ENCODE peak calls at places on chromosomes 3 and 15, in four cellular contexts. G is tibial artery, K is esophagus muscularis mucosa, N is stomach. M is an unnamed sample. For H3K4me1 and H3K9me3, the result is how much of the 10 kb centered on the place peaks cover.

GRCh38 chr15:52383100-52383588 is 87.5 kb upstream of the MYO5C start:
- DNase-seq in G (no peak), K (no peak), N (no peak), M (no peak)

GRCh38 chr3:182716114-182716688 is 77.1 kb upstream of the ATP11B start:
- DNase-seq in G (no peak), K (no peak), N (no peak), M (no peak)

GRCh38 chr3:14133188-14133800 is 8.4 kb downstream of the TMEM43 start:
- DNase-seq in G (no peak), K (no peak), N (no peak), M (no peak)

GRCh38 chr3:17833786-17834559 is 91.5 kb upstream of the TBC1D5 start:
- DNase-seq in G (no peak), K (no peak), N (no peak), M (no peak)

GRCh38 chr15:64740361-64741170 is 34.8 kb downstream of the RBPMS2 start:
- DNase-seq in G (peak), K (no peak), N (no peak), M (peak)

GRCh38 chr3:14458434-14459280 is 56.3 kb downstream of the SLC6A6 start:
- DNase-seq in G (no peak), K (no peak), N (no peak), M (no peak)

GRCh38 chr3:56839784-56840724 is 38.3 kb upstream of the ARHGEF3 start:
- DNase-seq in G (no peak), K (no peak), N (no peak), M (no peak)

GRCh38 chr15:77557178-77557960 is 75.3 kb downstream of the LINGO1 start:
- DNase-seq in G (no peak), K (no peak), N (peak), M (peak)

GRCh38 chr3:47413751-47414150 is 32.9 kb downstream of the PTPN23 start:
- DNase-seq in G (no peak), K (no peak), N (no peak), M (no peak)

GRCh38 chr3:120198305-120198878 is 86.6 kb downstream of the GPR156 start:
- DNase-seq in G (no peak), K (no peak), N (no peak), M (no peak)

GRCh38 chr3:13505147-13506130 is 25.3 kb downstream of the HDAC11 start:
- DNase-seq in G (no peak), K (no peak), N (no peak), M (no peak)

GRCh38 chr3:32456429-32457130 is 46.1 kb downstream of the CMTM6 start:
- DNase-seq in G (no peak), K (peak), N (no peak), M (no peak)
- H3K4me1 ChIP-seq in G (under half), K (under half), N (under half), M (under half)

DNA sequence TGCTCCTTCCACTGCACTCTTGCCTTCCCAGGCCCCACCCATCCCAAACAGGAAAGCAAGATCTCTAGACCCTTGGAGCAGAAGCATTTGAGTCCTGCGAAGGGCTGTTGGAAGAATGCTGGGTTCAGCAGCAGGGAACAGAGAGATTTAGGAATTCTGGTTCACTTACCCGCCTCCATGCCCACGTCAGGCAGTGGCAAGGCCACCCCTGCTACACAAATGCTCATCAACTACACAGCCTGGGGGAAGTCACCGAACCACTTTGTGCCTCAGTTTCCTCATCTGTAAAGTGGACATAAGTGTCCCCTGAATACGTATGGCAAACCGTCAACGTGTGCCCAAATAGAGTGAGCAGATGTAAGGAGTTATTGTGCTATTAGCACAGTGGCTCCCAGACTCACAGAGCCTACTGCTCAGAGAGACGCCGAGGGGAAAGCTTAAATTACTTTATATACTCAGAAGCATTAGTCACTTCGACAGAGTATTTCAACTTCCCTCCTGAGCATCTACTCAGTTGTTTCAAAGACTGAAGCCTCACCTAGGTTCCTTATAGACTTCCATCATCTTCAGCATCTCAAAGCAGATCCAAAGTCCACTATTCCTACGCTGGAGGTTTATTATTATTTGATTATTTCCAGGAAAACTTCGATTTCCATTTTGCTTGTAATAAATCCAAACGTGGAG is 906 bp downstream of the HOMER2 start:
- DNase-seq in G (no peak), K (no peak), N (no peak), M (no peak)
- H3K27ac ChIP-seq in G (no peak), K (no peak), N (peak), M (peak)

GRCh38 chr15:22226034-22226790 is 145.9 kb downstream of the OR4M2 start:
- DNase-seq in G (no peak), K (no peak), N (no peak), M (no peak)
- H3K9me3 ChIP-seq in G (under half), K (under half), N (under half), M (under half)

GRCh38 chr15:74417670-74418069 is 16.1 kb downstream of the SEMA7A start:
- DNase-seq in G (no peak), K (no peak), N (no peak), M (no peak)
- H3K4me1 ChIP-seq in G (under half), K (under half), N (under half), M (under half)

GRCh38 chr3:32595318-32595717 is 24.7 kb upstream of the DYNC1LI1 start:
- DNase-seq in G (no peak), K (peak), N (no peak), M (no peak)
- H3K27ac ChIP-seq in G (no peak), K (no peak), N (no peak), M (no peak)

GRCh38 chr3:27723803-27724458 is 1.8 kb upstream of the EOMES start:
- DNase-seq in G (no peak), K (no peak), N (no peak), M (no peak)

GRCh38 chr3:27724459-27725197 is 2.5 kb upstream of the EOMES start:
- DNase-seq in G (no peak), K (no peak), N (no peak), M (no peak)

GRCh38 chr3:27728195-27729087 is 6.3 kb upstream of the EOMES start:
- DNase-seq in G (no peak), K (no peak), N (no peak), M (no peak)

GRCh38 chr3:27722957-27723802 is 1.1 kb upstream of the EOMES start:
- DNase-seq in G (no peak), K (no peak), N (no peak), M (no peak)

GRCh38 chr3:27726240-27726639 is 4.1 kb upstream of the EOMES start:
- DNase-seq in G (no peak), K (no peak), N (no peak), M (no peak)
- H3K9me3 ChIP-seq in G (under half), K (under half), N (under half), M (under half)

DNA sequence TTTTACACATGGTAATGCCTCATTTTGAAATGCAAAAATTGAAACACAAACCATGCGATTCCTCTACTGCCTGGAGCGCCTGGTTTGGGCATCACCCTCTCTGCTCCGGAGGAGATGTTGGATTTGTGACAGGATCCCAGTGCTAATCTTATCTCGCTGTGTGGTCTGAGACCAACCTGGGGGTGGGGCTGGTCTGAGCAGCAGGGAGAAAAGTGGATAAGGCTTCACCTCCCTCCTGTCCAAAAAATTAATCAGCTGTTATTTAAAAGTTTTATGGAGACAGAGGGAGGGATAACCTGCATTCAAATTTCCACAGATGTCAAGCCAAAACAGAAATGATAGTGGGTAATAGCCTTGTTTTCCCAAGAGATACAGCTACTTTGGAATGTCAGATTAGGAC is 54.1 kb upstream of the SKOR1 start:
- DNase-seq in G (no peak), K (no peak), N (no peak), M (no peak)
- H3K4me1 ChIP-seq in G (under half), K (under half), N (under half), M (under half)

DNA sequence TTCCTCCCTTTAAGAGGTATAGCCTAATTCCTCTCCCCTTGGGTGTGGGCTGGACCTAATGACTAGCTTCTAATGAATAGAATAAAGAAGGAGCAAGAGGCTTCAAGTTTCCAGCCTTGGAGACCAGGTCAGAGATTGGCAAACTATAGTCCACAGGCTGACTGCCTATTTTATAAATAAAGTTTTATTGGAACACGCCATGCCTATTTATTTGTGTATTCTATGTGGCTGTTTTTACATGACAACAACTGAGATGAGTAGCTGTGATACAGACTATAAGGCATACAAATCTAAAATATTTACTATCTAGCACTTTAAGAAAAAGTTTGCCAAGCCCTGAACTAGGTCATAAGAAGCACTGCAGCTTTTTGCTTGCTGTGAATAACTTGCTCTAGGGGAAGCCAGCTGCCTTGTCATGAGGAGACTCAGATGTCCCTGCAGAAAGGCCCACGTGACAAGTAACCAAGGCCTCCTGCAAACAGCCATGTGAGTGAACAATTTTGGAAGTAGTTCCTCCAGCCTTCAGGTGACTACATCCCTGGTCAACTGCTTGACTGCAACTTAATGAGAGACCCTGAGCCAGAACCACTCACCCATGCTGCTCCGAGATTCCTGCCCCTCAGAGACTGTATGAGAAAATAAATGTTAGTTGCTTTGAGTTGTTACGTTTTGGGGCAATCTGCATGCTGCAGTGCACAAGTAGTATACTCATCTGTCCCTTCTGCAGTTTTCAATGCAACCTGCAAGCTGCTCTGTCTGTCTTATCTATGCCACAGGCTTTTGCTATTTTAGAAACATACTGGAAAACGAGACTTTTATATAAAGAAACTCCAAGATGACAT is 21.1 kb upstream of the MAP3K13 start:
- DNase-seq in G (no peak), K (no peak), N (no peak), M (no peak)
- H3K27ac ChIP-seq in G (no peak), K (no peak), N (peak), M (no peak)